ENCODE peak calls at places on chromosomes 13 and 19, in five cellular contexts. N, U, A, O and V are unnamed samples.

GRCh38 chr13:42417624-42418023 is 145.7 kb downstream of the AKAP11 start:
- DNase-seq in N (no peak), U (no peak), A (no peak), O (no peak), V (no peak)

GRCh38 chr19:38655148-38655824 is 7.8 kb downstream of the ACTN4 start:
- DNase-seq in N (no peak), U (no peak), A (no peak), O (no peak), V (no peak)

GRCh38 chr19:18500820-18501219 is 21.1 kb downstream of the ELL start:
- DNase-seq in N (peak; percentile 84), U (peak; percentile 54), A (peak; percentile 57), O (no peak), V (no peak)

GRCh38 chr13:88622362-88622973 is 951.3 kb downstream of the SLITRK5 start:
- DNase-seq in N (no peak), U (no peak), A (no peak), O (peak; percentile 46), V (no peak)

GRCh38 chr19:12872941-12873890 is 8.0 kb downstream of the DNASE2 start:
- DNase-seq in N (peak; percentile 69), U (peak; percentile 51), A (no peak), O (peak; percentile 64), V (peak; percentile 52)

GRCh38 chr13:47904239-47904638 is 96.8 kb downstream of the SUCLA2 start:
- DNase-seq in N (no peak), U (no peak), A (no peak), O (no peak), V (no peak)

GRCh38 chr19:8370176-8371010 is 6.4 kb downstream of the ANGPTL4 start:
- DNase-seq in N (no peak), U (no peak), A (no peak), O (no peak), V (no peak)

GRCh38 chr13:26007774-26008173 is 44.0 kb downstream of the SHISA2 start:
- DNase-seq in N (no peak), U (no peak), A (no peak), O (no peak), V (no peak)

GRCh38 chr19:17385878-17386611 is 8.0 kb downstream of the CCDC194 start:
- DNase-seq in N (peak; percentile 67), U (peak; percentile 66), A (peak; percentile 66), O (peak; percentile 76), V (peak; percentile 35)

GRCh38 chr13:23467048-23467931 is 33.8 kb upstream of the SACS start:
- DNase-seq in N (no peak), U (no peak), A (peak; percentile 21), O (no peak), V (no peak)

GRCh38 chr13:49066856-49067255 is 91.1 kb downstream of the FNDC3A start:
- DNase-seq in N (no peak), U (no peak), A (no peak), O (no peak), V (no peak)

GRCh38 chr19:17555929-17556813 is 722 bp downstream of the COLGALT1 start:
- DNase-seq in N (peak; percentile 71), U (peak; percentile 77), A (peak; percentile 68), O (peak; percentile 83), V (peak; percentile 25)

GRCh38 chr13:100124265-100124664 is 35.4 kb downstream of the PCCA start:
- DNase-seq in N (no peak), U (no peak), A (no peak), O (no peak), V (peak; percentile 60)

GRCh38 chr19:31258211-31259052 is 90.8 kb downstream of the TSHZ3 start:
- DNase-seq in N (no peak), U (no peak), A (no peak), O (no peak), V (no peak)

GRCh38 chr13:106536244-106537034 is 977 bp upstream of the EFNB2 start:
- DNase-seq in N (peak; percentile 94), U (peak; percentile 88), A (peak; percentile 91), O (peak; percentile 95), V (peak; percentile 81)

GRCh38 chr19:41397086-41398041 is at the start of the genes BCKDHA and EXOSC5:
- DNase-seq in N (peak; percentile 98), U (peak; percentile 100), A (peak; percentile 99), O (peak; percentile 100), V (peak; percentile 100)

GRCh38 chr19:41399525-41399924 is 1.9 kb downstream of the BCKDHA start:
- DNase-seq in N (no peak), U (no peak), A (no peak), O (no peak), V (no peak)

GRCh38 chr19:41398603-41399002 is 985 bp downstream of the BCKDHA start:
- DNase-seq in N (no peak), U (no peak), A (no peak), O (no peak), V (no peak)

GRCh38 chr19:41398042-41398403 is 405 bp downstream of the BCKDHA start:
- DNase-seq in N (no peak), U (no peak), A (no peak), O (no peak), V (no peak)

GRCh38 chr19:41399091-41399490 is 1.5 kb downstream of the BCKDHA start:
- DNase-seq in N (no peak), U (no peak), A (no peak), O (no peak), V (no peak)
- H3K4me3 ChIP-seq in N (peak overlapping the region; percentile 95), U (peak overlapping the region; percentile 89), A (no peak overlapping the region), O (peak overlapping the region; percentile 99), V (no peak overlapping the region)

GRCh38 chr13:30107536-30108136 is 199.7 kb downstream of the KATNAL1 start:
- DNase-seq in N (no peak), U (no peak), A (no peak), O (no peak), V (no peak)

GRCh38 chr13:30103161-30103858 is 204.0 kb downstream of the KATNAL1 start:
- DNase-seq in N (no peak), U (no peak), A (no peak), O (no peak), V (no peak)

GRCh38 chr13:30108216-30108912 is 199.0 kb downstream of the KATNAL1 start:
- DNase-seq in N (no peak), U (no peak), A (no peak), O (no peak), V (no peak)

GRCh38 chr13:30107126-30107525 is 200.2 kb downstream of the KATNAL1 start:
- DNase-seq in N (no peak), U (no peak), A (no peak), O (no peak), V (no peak)

DNA sequence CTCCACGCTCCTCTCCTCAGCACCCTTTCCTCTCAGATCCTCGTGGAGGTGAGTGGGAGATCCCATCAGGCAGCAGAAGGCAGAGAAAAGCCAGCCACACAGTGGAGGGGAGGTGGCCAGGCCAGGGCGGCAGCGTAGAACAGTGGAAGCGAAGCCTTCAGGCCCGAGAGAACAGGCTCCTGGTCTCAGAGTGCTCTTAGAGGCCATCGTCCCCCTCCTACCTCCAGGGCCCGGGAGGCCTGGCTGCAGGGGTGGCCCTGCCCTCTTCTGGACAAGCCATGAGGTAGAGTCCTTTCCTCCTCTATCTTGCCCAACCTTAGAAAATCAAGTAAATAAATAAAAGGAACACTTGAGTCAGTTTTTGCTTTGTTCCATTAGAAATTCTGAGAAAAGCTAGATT is 202.0 kb downstream of the KATNAL1 start:
- DNase-seq in N (no peak), U (no peak), A (no peak), O (no peak), V (no peak)
- TF ChIP-seq CTCF in N (no peak), U (no peak), A (peak; percentile 34), O (no peak), V (peak; percentile 35)

GRCh38 chr13:39374741-39375189 is 228.2 kb downstream of the LHFPL6 start:
- DNase-seq in N (no peak), U (no peak), A (no peak), O (no peak), V (no peak)

GRCh38 chr13:39378293-39378692 is 224.7 kb downstream of the LHFPL6 start:
- DNase-seq in N (no peak), U (no peak), A (no peak), O (no peak), V (no peak)

GRCh38 chr13:39377699-39378098 is 225.3 kb downstream of the LHFPL6 start:
- DNase-seq in N (no peak), U (no peak), A (no peak), O (no peak), V (no peak)

GRCh38 chr13:39373108-39373507 is 229.9 kb downstream of the LHFPL6 start:
- DNase-seq in N (no peak), U (no peak), A (no peak), O (no peak), V (no peak)

DNA sequence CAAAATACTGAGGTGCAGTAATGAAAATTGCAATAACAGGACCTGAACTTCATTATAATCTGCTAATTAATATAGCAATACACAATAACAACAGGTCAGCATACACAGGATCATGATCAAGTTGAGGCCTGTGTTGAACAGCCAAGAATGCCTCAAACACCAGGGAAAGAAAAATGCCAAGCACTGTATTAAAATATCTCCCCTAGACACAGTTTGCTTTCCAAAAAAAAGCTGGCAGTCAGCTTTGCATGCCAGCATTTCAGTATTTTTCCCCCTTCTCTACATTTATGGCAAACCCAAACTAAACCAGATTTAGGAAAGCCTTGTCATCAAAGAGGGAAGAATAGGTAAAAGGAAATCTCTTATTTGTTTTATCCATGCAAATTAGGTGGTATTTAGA is 226.9 kb downstream of the LHFPL6 start:
- DNase-seq in N (no peak), U (no peak), A (no peak), O (no peak), V (no peak)
- H3K27ac ChIP-seq in N (no peak overlapping the region), U (no peak overlapping the region), A (no peak overlapping the region), O (no peak overlapping the region), V (no peak overlapping the region)

GRCh38 chr19:2240881-2241760 is 4.5 kb downstream of the SF3A2 start:
- DNase-seq in N (no peak), U (no peak), A (no peak), O (no peak), V (no peak)

GRCh38 chr19:2242092-2242537 is 5.5 kb downstream of the SF3A2 start:
- DNase-seq in N (no peak), U (no peak), A (no peak), O (peak; percentile 88), V (no peak)

GRCh38 chr19:2239173-2239572 is 2.5 kb downstream of the SF3A2 start:
- DNase-seq in N (no peak), U (no peak), A (no peak), O (no peak), V (no peak)

GRCh38 chr19:2237869-2238153 is 1.2 kb downstream of the SF3A2 start:
- DNase-seq in N (no peak), U (no peak), A (no peak), O (no peak), V (no peak)

DNA sequence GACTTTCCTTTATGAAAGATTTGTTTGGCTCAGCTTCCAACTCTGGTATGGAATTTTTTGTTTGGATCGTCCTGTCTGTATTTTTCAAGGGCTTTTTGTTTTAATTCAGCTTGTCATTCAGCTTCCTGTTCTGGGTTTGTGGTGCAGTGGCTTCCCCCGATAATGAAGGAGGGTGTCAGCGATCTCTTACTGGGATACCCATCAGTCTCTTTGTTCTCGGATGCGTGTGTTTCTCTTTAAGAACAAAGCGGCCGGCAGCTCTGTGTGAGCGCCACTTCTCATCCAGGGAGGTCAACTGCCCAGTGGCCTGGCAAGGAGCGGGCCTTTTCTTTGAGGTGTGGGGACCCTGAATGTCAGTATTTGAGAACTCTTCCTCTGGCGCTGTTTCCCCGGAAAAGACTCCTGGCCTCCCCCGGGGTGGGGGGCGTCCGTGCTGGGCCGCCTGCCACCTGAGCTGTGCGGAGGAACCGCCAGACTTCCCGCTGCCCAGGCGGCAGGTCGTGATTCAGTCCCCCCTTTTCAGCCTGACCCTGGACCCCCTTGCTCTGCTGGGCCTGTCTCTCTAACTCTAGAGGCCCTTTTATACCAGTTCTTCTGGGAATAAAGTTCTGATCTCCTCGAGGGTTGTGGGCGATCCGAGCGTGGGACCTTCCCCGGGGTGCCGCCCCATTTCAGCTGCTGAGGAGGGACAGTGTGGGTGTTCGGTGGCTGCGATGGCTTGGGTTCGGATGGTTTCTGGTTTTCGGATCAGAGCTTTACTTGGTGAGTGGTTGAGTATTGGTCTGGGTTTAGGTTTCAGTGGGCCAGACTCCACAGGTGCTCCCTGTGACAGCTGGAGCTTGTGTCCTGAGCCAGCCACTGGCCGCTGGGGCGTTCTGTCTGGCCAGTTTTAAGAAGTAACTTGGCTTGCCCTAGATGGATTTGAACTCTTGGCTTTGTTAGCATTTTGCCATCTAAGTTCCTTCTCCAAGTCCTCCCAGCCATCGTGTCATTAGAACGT is 3.4 kb downstream of the SF3A2 start:
- DNase-seq in N (no peak), U (no peak), A (no peak), O (peak; percentile 66), V (peak; percentile 40)
- H3K4me3 ChIP-seq in N (peak overlapping the region; percentile 15), U (peak overlapping the region; percentile 66), A (no peak overlapping the region), O (peak overlapping the region; percentile 33), V (peak overlapping the region; percentile 54)